ENCODE peak calls at places on chromosomes 13 and 19, in nine cellular contexts. One of them, this sample, is unnamed.

GRCh38 chr19:35689836-35690235 is 14.5 kb upstream of the ZBTB32 start:
- DNase-seq in psoas muscle: no peak
- DNase-seq in CD8-positive, alpha-beta T cell: no peak
- DNase-seq in omental fat pad: no peak
- DNase-seq in stomach: no peak
- DNase-seq in AG09309: no peak
- DNase-seq in fibroblast of lung: peak
- DNase-seq in lower leg skin: no peak
- DNase-seq in astrocyte: no peak
- DNase-seq in this sample: no peak

GRCh38 chr13:106911020-106911419 is 343.1 kb upstream of the ARGLU1 start:
- DNase-seq in omental fat pad: no peak
- DNase-seq in psoas muscle: no peak
- DNase-seq in astrocyte: no peak
- DNase-seq in AG09309: no peak
- DNase-seq in lower leg skin: no peak
- DNase-seq in fibroblast of lung: no peak
- DNase-seq in CD8-positive, alpha-beta T cell: no peak
- DNase-seq in stomach: no peak
- DNase-seq in this sample: no peak

GRCh38 chr13:105464249-105464648 is 1071.2 kb downstream of the EFNB2 start:
- DNase-seq in AG09309: no peak
- DNase-seq in fibroblast of lung: peak
- DNase-seq in stomach: no peak
- DNase-seq in psoas muscle: no peak
- DNase-seq in CD8-positive, alpha-beta T cell: no peak
- DNase-seq in omental fat pad: no peak
- DNase-seq in astrocyte: peak
- DNase-seq in lower leg skin: no peak
- DNase-seq in this sample: no peak

GRCh38 chr19:9885077-9885552 is 50.0 kb downstream of the PIN1 start:
- DNase-seq in lower leg skin: no peak
- DNase-seq in psoas muscle: peak
- DNase-seq in AG09309: no peak
- DNase-seq in fibroblast of lung: peak
- DNase-seq in stomach: no peak
- DNase-seq in CD8-positive, alpha-beta T cell: no peak
- DNase-seq in omental fat pad: no peak
- DNase-seq in astrocyte: peak
- DNase-seq in this sample: no peak

GRCh38 chr19:33284146-33284643 is 18.1 kb downstream of the CEBPA start:
- DNase-seq in stomach: no peak
- DNase-seq in AG09309: no peak
- DNase-seq in astrocyte: no peak
- DNase-seq in omental fat pad: no peak
- DNase-seq in lower leg skin: no peak
- DNase-seq in fibroblast of lung: no peak
- DNase-seq in psoas muscle: no peak
- DNase-seq in CD8-positive, alpha-beta T cell: no peak
- DNase-seq in this sample: no peak

GRCh38 chr19:23946569-23946968 is 31.9 kb downstream of the ZNF726 start:
- DNase-seq in CD8-positive, alpha-beta T cell: no peak
- DNase-seq in omental fat pad: no peak
- DNase-seq in fibroblast of lung: no peak
- DNase-seq in stomach: no peak
- DNase-seq in lower leg skin: no peak
- DNase-seq in AG09309: no peak
- DNase-seq in astrocyte: no peak
- DNase-seq in psoas muscle: no peak
- DNase-seq in this sample: no peak

GRCh38 chr13:77554079-77554478 is 18.6 kb downstream of the SCEL start:
- DNase-seq in omental fat pad: no peak
- DNase-seq in psoas muscle: no peak
- DNase-seq in AG09309: no peak
- DNase-seq in lower leg skin: no peak
- DNase-seq in astrocyte: no peak
- DNase-seq in CD8-positive, alpha-beta T cell: no peak
- DNase-seq in stomach: no peak
- DNase-seq in fibroblast of lung: no peak
- DNase-seq in this sample: no peak

GRCh38 chr13:98972627-98973026 is 5.2 kb downstream of the DOCK9 start:
- DNase-seq in CD8-positive, alpha-beta T cell: no peak
- DNase-seq in psoas muscle: no peak
- DNase-seq in AG09309: no peak
- DNase-seq in lower leg skin: no peak
- DNase-seq in stomach: no peak
- DNase-seq in fibroblast of lung: peak
- DNase-seq in astrocyte: peak
- DNase-seq in omental fat pad: no peak
- DNase-seq in this sample: no peak

GRCh38 chr19:9836021-9836420 is 903 bp downstream of the PIN1 start:
- DNase-seq in omental fat pad: no peak
- DNase-seq in AG09309: peak
- DNase-seq in astrocyte: no peak
- DNase-seq in lower leg skin: no peak
- DNase-seq in stomach: no peak
- DNase-seq in CD8-positive, alpha-beta T cell: no peak
- DNase-seq in fibroblast of lung: peak
- DNase-seq in psoas muscle: no peak
- DNase-seq in this sample: no peak

GRCh38 chr19:38032151-38032550 is 125.1 kb downstream of the SIPA1L3 start:
- DNase-seq in lower leg skin: no peak
- DNase-seq in stomach: no peak
- DNase-seq in astrocyte: peak
- DNase-seq in omental fat pad: no peak
- DNase-seq in fibroblast of lung: peak
- DNase-seq in AG09309: no peak
- DNase-seq in psoas muscle: no peak
- DNase-seq in CD8-positive, alpha-beta T cell: no peak
- DNase-seq in this sample: no peak

GRCh38 chr19:30207357-30207756 is 164.8 kb upstream of the ZNF536 start:
- DNase-seq in astrocyte: no peak
- DNase-seq in CD8-positive, alpha-beta T cell: no peak
- DNase-seq in lower leg skin: no peak
- DNase-seq in fibroblast of lung: no peak
- DNase-seq in psoas muscle: no peak
- DNase-seq in omental fat pad: no peak
- DNase-seq in AG09309: no peak
- DNase-seq in stomach: no peak
- DNase-seq in this sample: no peak

GRCh38 chr13:73174521-73175010 is 115.8 kb downstream of the KLF5 start:
- DNase-seq in fibroblast of lung: no peak
- DNase-seq in CD8-positive, alpha-beta T cell: no peak
- DNase-seq in omental fat pad: no peak
- DNase-seq in lower leg skin: no peak
- DNase-seq in AG09309: no peak
- DNase-seq in astrocyte: no peak
- DNase-seq in psoas muscle: no peak
- DNase-seq in stomach: no peak
- DNase-seq in this sample: no peak

GRCh38 chr19:295687-296370 is 4.6 kb upstream of the PLPP2 start:
- DNase-seq in CD8-positive, alpha-beta T cell: no peak
- DNase-seq in AG09309: no peak
- DNase-seq in psoas muscle: peak
- DNase-seq in omental fat pad: no peak
- DNase-seq in astrocyte: no peak
- DNase-seq in stomach: peak
- DNase-seq in fibroblast of lung: no peak
- DNase-seq in lower leg skin: peak
- DNase-seq in this sample: no peak

GRCh38 chr13:27044837-27045570 is 126.6 kb downstream of the USP12 start:
- DNase-seq in stomach: no peak
- DNase-seq in lower leg skin: no peak
- DNase-seq in omental fat pad: no peak
- DNase-seq in fibroblast of lung: no peak
- DNase-seq in AG09309: no peak
- DNase-seq in CD8-positive, alpha-beta T cell: peak
- DNase-seq in psoas muscle: no peak
- DNase-seq in astrocyte: no peak
- DNase-seq in this sample: no peak

GRCh38 chr19:16368385-16369305 is 44.0 kb downstream of the KLF2 start:
- DNase-seq in stomach: no peak
- DNase-seq in psoas muscle: peak
- DNase-seq in fibroblast of lung: no peak
- DNase-seq in AG09309: no peak
- DNase-seq in omental fat pad: no peak
- DNase-seq in CD8-positive, alpha-beta T cell: peak
- DNase-seq in astrocyte: no peak
- DNase-seq in lower leg skin: no peak
- DNase-seq in this sample: no peak

GRCh38 chr19:18023596-18024212 is 15.7 kb downstream of the ARRDC2 start:
- DNase-seq in CD8-positive, alpha-beta T cell: peak
- DNase-seq in AG09309: no peak
- DNase-seq in omental fat pad: peak
- DNase-seq in psoas muscle: peak
- DNase-seq in fibroblast of lung: no peak
- DNase-seq in stomach: peak
- DNase-seq in lower leg skin: peak
- DNase-seq in astrocyte: no peak
- DNase-seq in this sample: no peak

GRCh38 chr13:48159436-48160225 is 64.7 kb upstream of the MED4 start:
- DNase-seq in AG09309: no peak
- DNase-seq in fibroblast of lung: peak
- DNase-seq in stomach: no peak
- DNase-seq in CD8-positive, alpha-beta T cell: no peak
- DNase-seq in lower leg skin: no peak
- DNase-seq in omental fat pad: no peak
- DNase-seq in astrocyte: peak
- DNase-seq in psoas muscle: no peak
- DNase-seq in this sample: no peak

GRCh38 chr13:31192306-31192705 is 7.5 kb upstream of the B3GLCT start:
- DNase-seq in lower leg skin: peak
- DNase-seq in fibroblast of lung: no peak
- DNase-seq in omental fat pad: no peak
- DNase-seq in CD8-positive, alpha-beta T cell: no peak
- DNase-seq in stomach: no peak
- DNase-seq in astrocyte: no peak
- DNase-seq in AG09309: no peak
- DNase-seq in psoas muscle: peak
- DNase-seq in this sample: no peak

GRCh38 chr19:4206818-4207484 is 22.4 kb upstream of the EBI3 start:
- DNase-seq in lower leg skin: no peak
- DNase-seq in omental fat pad: no peak
- DNase-seq in fibroblast of lung: peak
- DNase-seq in astrocyte: no peak
- DNase-seq in psoas muscle: no peak
- DNase-seq in AG09309: no peak
- DNase-seq in CD8-positive, alpha-beta T cell: no peak
- DNase-seq in stomach: no peak
- DNase-seq in this sample: no peak
- TF ChIP-seq CTCF in lower leg skin: no peak
- TF ChIP-seq CTCF in omental fat pad: no peak
- TF ChIP-seq CTCF in fibroblast of lung: peak
- TF ChIP-seq CTCF in astrocyte: peak
- TF ChIP-seq CTCF in psoas muscle: no peak
- TF ChIP-seq CTCF in AG09309: peak
- TF ChIP-seq CTCF in CD8-positive, alpha-beta T cell: no peak
- TF ChIP-seq CTCF in stomach: no peak
- TF ChIP-seq CTCF in this sample: no peak

DNA sequence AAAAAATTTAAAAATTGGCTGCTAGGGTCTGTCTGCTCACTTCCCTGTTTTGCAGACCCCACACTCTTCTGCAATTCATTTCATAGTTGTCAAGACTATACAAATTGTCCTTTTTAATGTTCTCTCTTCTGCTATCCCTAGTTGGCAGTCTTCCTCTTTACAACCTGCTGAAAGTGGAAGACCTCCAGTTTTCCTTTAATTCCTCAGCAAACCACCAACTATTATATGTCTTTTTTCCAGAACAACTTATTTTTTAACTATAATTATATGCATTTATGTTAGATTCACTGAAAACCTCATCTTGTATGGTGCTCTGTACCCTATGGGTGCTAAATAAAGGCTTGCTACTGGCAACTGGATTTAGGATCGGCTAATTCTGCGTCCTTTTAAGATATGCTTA is 1.1 kb upstream of the PHF11 start:
- DNase-seq in astrocyte: no peak
- DNase-seq in CD8-positive, alpha-beta T cell: no peak
- DNase-seq in lower leg skin: no peak
- DNase-seq in psoas muscle: no peak
- DNase-seq in omental fat pad: no peak
- DNase-seq in fibroblast of lung: no peak
- DNase-seq in stomach: no peak
- DNase-seq in AG09309: no peak
- DNase-seq in this sample: no peak
- TF ChIP-seq CTCF in astrocyte: no peak
- TF ChIP-seq CTCF in CD8-positive, alpha-beta T cell: no peak
- TF ChIP-seq CTCF in lower leg skin: no peak
- TF ChIP-seq CTCF in psoas muscle: no peak
- TF ChIP-seq CTCF in omental fat pad: no peak
- TF ChIP-seq CTCF in fibroblast of lung: no peak
- TF ChIP-seq CTCF in stomach: no peak
- TF ChIP-seq CTCF in AG09309: no peak
- TF ChIP-seq CTCF in this sample: no peak

GRCh38 chr13:44435142-44435982 is 61.7 kb downstream of the SERP2 start:
- DNase-seq in fibroblast of lung: peak
- DNase-seq in stomach: peak
- DNase-seq in omental fat pad: peak
- DNase-seq in CD8-positive, alpha-beta T cell: peak
- DNase-seq in AG09309: peak
- DNase-seq in astrocyte: peak
- DNase-seq in psoas muscle: peak
- DNase-seq in lower leg skin: peak
- DNase-seq in this sample: peak

GRCh38 chr13:44439615-44440014 is 66.0 kb downstream of the SERP2 start:
- DNase-seq in fibroblast of lung: no peak
- DNase-seq in psoas muscle: no peak
- DNase-seq in astrocyte: no peak
- DNase-seq in CD8-positive, alpha-beta T cell: no peak
- DNase-seq in stomach: no peak
- DNase-seq in AG09309: no peak
- DNase-seq in omental fat pad: no peak
- DNase-seq in lower leg skin: no peak
- DNase-seq in this sample: no peak

GRCh38 chr13:44438234-44438579 is 64.6 kb downstream of the SERP2 start:
- DNase-seq in lower leg skin: no peak
- DNase-seq in astrocyte: no peak
- DNase-seq in fibroblast of lung: no peak
- DNase-seq in omental fat pad: no peak
- DNase-seq in stomach: no peak
- DNase-seq in psoas muscle: no peak
- DNase-seq in AG09309: no peak
- DNase-seq in CD8-positive, alpha-beta T cell: no peak
- DNase-seq in this sample: no peak

GRCh38 chr13:44436589-44437337 is 63.1 kb downstream of the SERP2 start:
- DNase-seq in stomach: peak
- DNase-seq in AG09309: peak
- DNase-seq in astrocyte: peak
- DNase-seq in omental fat pad: peak
- DNase-seq in CD8-positive, alpha-beta T cell: peak
- DNase-seq in psoas muscle: peak
- DNase-seq in lower leg skin: peak
- DNase-seq in fibroblast of lung: peak
- DNase-seq in this sample: peak

GRCh38 chr13:44437356-44438233 is 64.0 kb downstream of the SERP2 start:
- DNase-seq in lower leg skin: no peak
- DNase-seq in AG09309: no peak
- DNase-seq in astrocyte: peak
- DNase-seq in omental fat pad: no peak
- DNase-seq in psoas muscle: no peak
- DNase-seq in fibroblast of lung: peak
- DNase-seq in CD8-positive, alpha-beta T cell: no peak
- DNase-seq in stomach: no peak
- DNase-seq in this sample: no peak
- TF ChIP-seq CTCF in lower leg skin: no peak
- TF ChIP-seq CTCF in AG09309: peak
- TF ChIP-seq CTCF in astrocyte: peak
- TF ChIP-seq CTCF in omental fat pad: no peak
- TF ChIP-seq CTCF in psoas muscle: peak
- TF ChIP-seq CTCF in fibroblast of lung: peak
- TF ChIP-seq CTCF in CD8-positive, alpha-beta T cell: peak
- TF ChIP-seq CTCF in stomach: peak
- TF ChIP-seq CTCF in this sample: peak

GRCh38 chr13:67408823-67409222 is 178.7 kb upstream of the PCDH9 start:
- DNase-seq in astrocyte: no peak
- DNase-seq in omental fat pad: no peak
- DNase-seq in psoas muscle: no peak
- DNase-seq in AG09309: no peak
- DNase-seq in fibroblast of lung: no peak
- DNase-seq in CD8-positive, alpha-beta T cell: no peak
- DNase-seq in lower leg skin: no peak
- DNase-seq in stomach: no peak
- DNase-seq in this sample: no peak
- TF ChIP-seq CTCF in astrocyte: no peak
- TF ChIP-seq CTCF in omental fat pad: no peak
- TF ChIP-seq CTCF in psoas muscle: no peak
- TF ChIP-seq CTCF in AG09309: no peak
- TF ChIP-seq CTCF in fibroblast of lung: no peak
- TF ChIP-seq CTCF in CD8-positive, alpha-beta T cell: no peak
- TF ChIP-seq CTCF in lower leg skin: no peak
- TF ChIP-seq CTCF in stomach: no peak
- TF ChIP-seq CTCF in this sample: no peak

This sample was measured in mesothelial cell of epicardium.